ENCODE peak calls at places on chromosomes 3 and 15, in nine cellular contexts. M, S, O, J, A, C, F, B and W are unnamed samples.
A peak's percentile ranks its signal among the peaks of the same experiment; 100 is the strongest.

GRCh38 chr15:22227961-22228762 is 147.8 kb downstream of the OR4M2 start:
- DNase-seq in M (no peak), S (no peak), O (no peak), J (no peak), A (no peak), C (no peak), F (no peak), B (no peak), W (no peak)

GRCh38 chr15:89964555-89964954 is 36.6 kb upstream of the ZNF710 start:
- DNase-seq in M (no peak), S (no peak), O (no peak), J (no peak), A (no peak), C (no peak), F (no peak), B (no peak), W (no peak)

GRCh38 chr3:63937661-63938651 is 25.8 kb upstream of the SCAANT1 start:
- DNase-seq in M (no peak), S (no peak), O (no peak), J (no peak), A (no peak), C (no peak), F (no peak), B (no peak), W (no peak)

GRCh38 chr15:80202016-80202315 is 49.2 kb downstream of the FAH start:
- DNase-seq in M (no peak), S (no peak), O (no peak), J (no peak), A (no peak), C (no peak), F (no peak), B (no peak), W (no peak)

GRCh38 chr15:76107169-76107568 is 47.4 kb downstream of the TMEM266 start:
- DNase-seq in M (no peak), S (no peak), O (no peak), J (no peak), A (no peak), C (no peak), F (no peak), B (no peak), W (no peak)

GRCh38 chr15:37765809-37766208 is 168.6 kb upstream of the TMCO5A start:
- DNase-seq in M (no peak), S (no peak), O (no peak), J (no peak), A (no peak), C (no peak), F (no peak), B (peak; percentile 13), W (no peak)

GRCh38 chr15:81853349-81853748 is 192.5 kb downstream of the MEX3B start:
- DNase-seq in M (no peak), S (no peak), O (no peak), J (no peak), A (no peak), C (no peak), F (no peak), B (no peak), W (no peak)

GRCh38 chr3:46874430-46874829 is 3.1 kb upstream of the PTH1R start:
- DNase-seq in M (no peak), S (no peak), O (no peak), J (no peak), A (peak; percentile 39), C (no peak), F (no peak), B (no peak), W (no peak)

GRCh38 chr15:60006203-60006782 is 2.2 kb downstream of the FOXB1 start:
- DNase-seq in M (no peak), S (no peak), O (peak; percentile 72), J (no peak), A (no peak), C (peak; percentile 75), F (no peak), B (peak; percentile 87), W (no peak)

GRCh38 chr3:100506355-100506754 is 13.9 kb downstream of the TMEM45A start:
- DNase-seq in M (no peak), S (no peak), O (no peak), J (no peak), A (no peak), C (no peak), F (no peak), B (no peak), W (no peak)

GRCh38 chr3:25907081-25907480 is 117.2 kb downstream of the OXSM start:
- DNase-seq in M (no peak), S (peak; percentile 32), O (no peak), J (no peak), A (no peak), C (no peak), F (no peak), B (no peak), W (no peak)

GRCh38 chr3:195802261-195802701 is 9.4 kb downstream of the MUC4 start:
- DNase-seq in M (no peak), S (no peak), O (no peak), J (no peak), A (no peak), C (no peak), F (no peak), B (no peak), W (no peak)

GRCh38 chr3:49492969-49493368 is 22.9 kb downstream of the DAG1 start:
- DNase-seq in M (no peak), S (no peak), O (no peak), J (no peak), A (no peak), C (no peak), F (no peak), B (no peak), W (no peak)

GRCh38 chr3:104519068-104519467 is 847.6 kb upstream of the ALCAM start:
- DNase-seq in M (no peak), S (no peak), O (no peak), J (no peak), A (no peak), C (no peak), F (no peak), B (peak; percentile 3), W (no peak)

GRCh38 chr3:23202921-23203650 is at the start of gene UBE2E2:
- DNase-seq in M (peak; percentile 85), S (peak; percentile 60), O (peak; percentile 63), J (peak; percentile 60), A (peak; percentile 76), C (peak; percentile 55), F (peak; percentile 82), B (peak; percentile 87), W (no peak)

GRCh38 chr3:89000886-89001285 is 106.5 kb upstream of the EPHA3 start:
- DNase-seq in M (no peak), S (no peak), O (no peak), J (no peak), A (no peak), C (no peak), F (no peak), B (no peak), W (no peak)

GRCh38 chr3:69252631-69253030 is 130.2 kb upstream of the LMOD3 start:
- DNase-seq in M (no peak), S (no peak), O (no peak), J (no peak), A (no peak), C (no peak), F (no peak), B (no peak), W (no peak)

GRCh38 chr3:175818811-175819464 is 959.8 kb downstream of the NAALADL2 start:
- DNase-seq in M (no peak), S (no peak), O (no peak), J (no peak), A (no peak), C (peak; percentile 60), F (no peak), B (peak; percentile 47), W (no peak)